ENCODE peak calls at places on chromosome 1, in ten cellular contexts. One of them, this sample, is unnamed.

GRCh38 chr1:110055493-110056283 is 14.8 kb downstream of the ALX3 start:
- DNase-seq in EH: peak; percentile 82
- DNase-seq in DMS153: no peak
- DNase-seq in caudate nucleus: no peak
- DNase-seq in LoVo: no peak
- DNase-seq in Caki2: no peak
- DNase-seq in SW480: no peak
- DNase-seq in Right ventricle myocardium superior: no peak
- DNase-seq in kidney tubule cell: peak; percentile 51
- DNase-seq in endothelial cell: no peak
- DNase-seq in this sample: no peak

GRCh38 chr1:116666747-116667576 is 571 bp downstream of the IGSF3 start:
- DNase-seq in Right ventricle myocardium superior: no peak
- DNase-seq in caudate nucleus: no peak
- DNase-seq in DMS153: no peak
- DNase-seq in EH: no peak
- DNase-seq in Caki2: no peak
- DNase-seq in LoVo: peak; percentile 1
- DNase-seq in SW480: no peak
- DNase-seq in endothelial cell: peak; percentile 11
- DNase-seq in kidney tubule cell: peak; percentile 42
- DNase-seq in this sample: no peak

GRCh38 chr1:243756529-243756928 is 93.5 kb downstream of the AKT3 start:
- DNase-seq in EH: no peak
- DNase-seq in caudate nucleus: no peak
- DNase-seq in kidney tubule cell: no peak
- DNase-seq in SW480: no peak
- DNase-seq in LoVo: no peak
- DNase-seq in DMS153: no peak
- DNase-seq in Right ventricle myocardium superior: no peak
- DNase-seq in Caki2: no peak
- DNase-seq in endothelial cell: no peak
- DNase-seq in this sample: no peak

GRCh38 chr1:177091036-177091435 is 73.5 kb downstream of the ASTN1 start:
- DNase-seq in LoVo: no peak
- DNase-seq in Caki2: peak; percentile 60
- DNase-seq in SW480: no peak
- DNase-seq in kidney tubule cell: peak; percentile 3
- DNase-seq in endothelial cell: no peak
- DNase-seq in EH: peak; percentile 78
- DNase-seq in Right ventricle myocardium superior: no peak
- DNase-seq in caudate nucleus: no peak
- DNase-seq in DMS153: no peak
- DNase-seq in this sample: no peak

GRCh38 chr1:173017792-173018191 is 32.9 kb downstream of the TNFSF18 start:
- DNase-seq in Caki2: no peak
- DNase-seq in SW480: no peak
- DNase-seq in endothelial cell: no peak
- DNase-seq in Right ventricle myocardium superior: no peak
- DNase-seq in caudate nucleus: no peak
- DNase-seq in LoVo: no peak
- DNase-seq in DMS153: no peak
- DNase-seq in kidney tubule cell: no peak
- DNase-seq in EH: no peak
- DNase-seq in this sample: no peak

GRCh38 chr1:64581786-64582185 is 111.9 kb downstream of the CACHD1 start:
- DNase-seq in EH: no peak
- DNase-seq in Caki2: peak; percentile 15
- DNase-seq in LoVo: no peak
- DNase-seq in SW480: no peak
- DNase-seq in DMS153: peak; percentile 11
- DNase-seq in Right ventricle myocardium superior: no peak
- DNase-seq in caudate nucleus: no peak
- DNase-seq in endothelial cell: no peak
- DNase-seq in kidney tubule cell: no peak
- DNase-seq in this sample: no peak

GRCh38 chr1:53079251-53079650 is 17.2 kb downstream of the PODN start:
- DNase-seq in SW480: no peak
- DNase-seq in kidney tubule cell: no peak
- DNase-seq in LoVo: no peak
- DNase-seq in caudate nucleus: no peak
- DNase-seq in endothelial cell: no peak
- DNase-seq in Right ventricle myocardium superior: peak; percentile 36
- DNase-seq in DMS153: no peak
- DNase-seq in Caki2: no peak
- DNase-seq in EH: no peak
- DNase-seq in this sample: no peak

GRCh38 chr1:56819393-56819899 is at the start of gene FYB2:
- DNase-seq in Caki2: no peak
- DNase-seq in Right ventricle myocardium superior: peak; percentile 48
- DNase-seq in endothelial cell: no peak
- DNase-seq in caudate nucleus: no peak
- DNase-seq in kidney tubule cell: no peak
- DNase-seq in EH: peak; percentile 16
- DNase-seq in SW480: peak; percentile 29
- DNase-seq in DMS153: no peak
- DNase-seq in LoVo: no peak
- DNase-seq in this sample: no peak

GRCh38 chr1:199279107-199279506 is 640.3 kb downstream of the PTPRC start:
- DNase-seq in caudate nucleus: no peak
- DNase-seq in EH: peak; percentile 27
- DNase-seq in LoVo: no peak
- DNase-seq in endothelial cell: no peak
- DNase-seq in kidney tubule cell: no peak
- DNase-seq in Caki2: no peak
- DNase-seq in SW480: no peak
- DNase-seq in Right ventricle myocardium superior: no peak
- DNase-seq in DMS153: no peak
- DNase-seq in this sample: peak; percentile 35

GRCh38 chr1:23278717-23279116 is 61.4 kb upstream of the HTR1D start:
- DNase-seq in EH: no peak
- DNase-seq in caudate nucleus: no peak
- DNase-seq in endothelial cell: no peak
- DNase-seq in Right ventricle myocardium superior: no peak
- DNase-seq in DMS153: peak; percentile 2
- DNase-seq in Caki2: no peak
- DNase-seq in LoVo: no peak
- DNase-seq in SW480: no peak
- DNase-seq in kidney tubule cell: no peak
- DNase-seq in this sample: no peak

GRCh38 chr1:194447635-194448034 is 1261.2 kb upstream of the B3GALT2 start:
- DNase-seq in caudate nucleus: no peak
- DNase-seq in endothelial cell: no peak
- DNase-seq in Caki2: no peak
- DNase-seq in DMS153: no peak
- DNase-seq in EH: peak; percentile 91
- DNase-seq in Right ventricle myocardium superior: no peak
- DNase-seq in SW480: no peak
- DNase-seq in kidney tubule cell: no peak
- DNase-seq in LoVo: no peak
- DNase-seq in this sample: peak; percentile 74

GRCh38 chr1:17596651-17597509 is 57.4 kb downstream of the ARHGEF10L start:
- DNase-seq in SW480: peak; percentile 53
- DNase-seq in DMS153: peak; percentile 96
- DNase-seq in LoVo: peak; percentile 72
- DNase-seq in endothelial cell: no peak
- DNase-seq in Caki2: no peak
- DNase-seq in caudate nucleus: no peak
- DNase-seq in EH: peak; percentile 18
- DNase-seq in Right ventricle myocardium superior: no peak
- DNase-seq in kidney tubule cell: no peak
- DNase-seq in this sample: no peak

GRCh38 chr1:39540504-39541031 is 36.0 kb downstream of the PABPC4 start:
- DNase-seq in caudate nucleus: peak; percentile 28
- DNase-seq in kidney tubule cell: no peak
- DNase-seq in EH: peak; percentile 41
- DNase-seq in endothelial cell: no peak
- DNase-seq in SW480: no peak
- DNase-seq in Right ventricle myocardium superior: peak; percentile 83
- DNase-seq in LoVo: no peak
- DNase-seq in DMS153: no peak
- DNase-seq in Caki2: no peak
- DNase-seq in this sample: no peak

GRCh38 chr1:62247391-62248168 is 52.9 kb downstream of the L1TD1 start:
- DNase-seq in endothelial cell: no peak
- DNase-seq in Right ventricle myocardium superior: no peak
- DNase-seq in kidney tubule cell: no peak
- DNase-seq in LoVo: no peak
- DNase-seq in EH: no peak
- DNase-seq in SW480: no peak
- DNase-seq in caudate nucleus: no peak
- DNase-seq in Caki2: no peak
- DNase-seq in DMS153: peak; percentile 20
- DNase-seq in this sample: no peak

GRCh38 chr1:31413405-31414005 is 492 bp downstream of the SERINC2 start:
- DNase-seq in Right ventricle myocardium superior: peak; percentile 88
- DNase-seq in LoVo: peak; percentile 77
- DNase-seq in caudate nucleus: no peak
- DNase-seq in Caki2: peak; percentile 57
- DNase-seq in endothelial cell: peak; percentile 45
- DNase-seq in kidney tubule cell: peak; percentile 76
- DNase-seq in DMS153: no peak
- DNase-seq in SW480: peak; percentile 60
- DNase-seq in EH: peak; percentile 74
- DNase-seq in this sample: peak; percentile 13

GRCh38 chr1:234772345-234773147 is 162.6 kb upstream of the IRF2BP2 start:
- DNase-seq in Right ventricle myocardium superior: peak; percentile 71
- DNase-seq in endothelial cell: no peak
- DNase-seq in DMS153: peak; percentile 33
- DNase-seq in caudate nucleus: no peak
- DNase-seq in LoVo: peak; percentile 96
- DNase-seq in EH: peak; percentile 100
- DNase-seq in kidney tubule cell: peak; percentile 99
- DNase-seq in SW480: peak; percentile 98
- DNase-seq in Caki2: peak; percentile 98
- DNase-seq in this sample: peak; percentile 100

GRCh38 chr1:212070720-212071302 is 35.3 kb downstream of the DTL start:
- DNase-seq in kidney tubule cell: peak; percentile 60
- DNase-seq in caudate nucleus: no peak
- DNase-seq in LoVo: peak; percentile 45
- DNase-seq in SW480: peak; percentile 47
- DNase-seq in DMS153: peak; percentile 25
- DNase-seq in Right ventricle myocardium superior: no peak
- DNase-seq in endothelial cell: no peak
- DNase-seq in EH: peak; percentile 68
- DNase-seq in Caki2: peak; percentile 44
- DNase-seq in this sample: peak; percentile 35